ENCODE peak calls at places on chromosome 11, in nine cellular contexts. One of them, this sample, is unnamed.

GRCh38 chr11:45457649-45458048 is 171.5 kb upstream of the SYT13 start:
- DNase-seq in Calu3: no peak
- DNase-seq in CD4-positive, alpha-beta T cell: no peak
- DNase-seq in T-helper 2 cell: no peak
- DNase-seq in activated T-cell treated with anti-CD3 and anti-CD28 coated beads for 4 hours: no peak
- DNase-seq in kidney: no peak
- DNase-seq in stimulated activated CD8-positive, alpha-beta memory T cell treated with anti-CD3 and anti-CD28 coated beads, Interleukin-4, amount 100 ng/mL, for 4 hours: no peak
- DNase-seq in activated gamma-delta T cell treated with Interleukin-2 at 50 U/mL for 16 hours: no peak
- DNase-seq in activated CD4-positive, alpha-beta T cell treated with anti-CD3 and anti-CD28 coated beads for 24 hours: no peak
- DNase-seq in this sample: peak; percentile 86

GRCh38 chr11:129375731-129376657 is at the start of gene BARX2:
- DNase-seq in Calu3: no peak
- DNase-seq in CD4-positive, alpha-beta T cell: no peak
- DNase-seq in activated CD4-positive, alpha-beta T cell treated with anti-CD3 and anti-CD28 coated beads for 24 hours: peak; percentile 4
- DNase-seq in activated T-cell treated with anti-CD3 and anti-CD28 coated beads for 4 hours: no peak
- DNase-seq in activated gamma-delta T cell treated with Interleukin-2 at 50 U/mL for 16 hours: no peak
- DNase-seq in stimulated activated CD8-positive, alpha-beta memory T cell treated with anti-CD3 and anti-CD28 coated beads, Interleukin-4, amount 100 ng/mL, for 4 hours: no peak
- DNase-seq in T-helper 2 cell: no peak
- DNase-seq in kidney: peak; percentile 80
- DNase-seq in this sample: peak; percentile 48

GRCh38 chr11:130945945-130946344 is 29.7 kb upstream of the SNX19 start:
- DNase-seq in kidney: no peak
- DNase-seq in activated T-cell treated with anti-CD3 and anti-CD28 coated beads for 4 hours: no peak
- DNase-seq in stimulated activated CD8-positive, alpha-beta memory T cell treated with anti-CD3 and anti-CD28 coated beads, Interleukin-4, amount 100 ng/mL, for 4 hours: no peak
- DNase-seq in CD4-positive, alpha-beta T cell: no peak
- DNase-seq in activated gamma-delta T cell treated with Interleukin-2 at 50 U/mL for 16 hours: no peak
- DNase-seq in T-helper 2 cell: no peak
- DNase-seq in Calu3: no peak
- DNase-seq in activated CD4-positive, alpha-beta T cell treated with anti-CD3 and anti-CD28 coated beads for 24 hours: no peak
- DNase-seq in this sample: peak; percentile 75

GRCh38 chr11:68412593-68413475 is 47.7 kb upstream of the PPP6R3 start:
- DNase-seq in Calu3: no peak
- DNase-seq in stimulated activated CD8-positive, alpha-beta memory T cell treated with anti-CD3 and anti-CD28 coated beads, Interleukin-4, amount 100 ng/mL, for 4 hours: no peak
- DNase-seq in T-helper 2 cell: no peak
- DNase-seq in kidney: no peak
- DNase-seq in activated T-cell treated with anti-CD3 and anti-CD28 coated beads for 4 hours: no peak
- DNase-seq in CD4-positive, alpha-beta T cell: no peak
- DNase-seq in activated gamma-delta T cell treated with Interleukin-2 at 50 U/mL for 16 hours: no peak
- DNase-seq in activated CD4-positive, alpha-beta T cell treated with anti-CD3 and anti-CD28 coated beads for 24 hours: no peak
- DNase-seq in this sample: no peak

GRCh38 chr11:70712471-70712870 is 314.1 kb downstream of the CTTN start:
- DNase-seq in activated CD4-positive, alpha-beta T cell treated with anti-CD3 and anti-CD28 coated beads for 24 hours: no peak
- DNase-seq in CD4-positive, alpha-beta T cell: no peak
- DNase-seq in T-helper 2 cell: no peak
- DNase-seq in activated T-cell treated with anti-CD3 and anti-CD28 coated beads for 4 hours: no peak
- DNase-seq in kidney: peak; percentile 73
- DNase-seq in Calu3: no peak
- DNase-seq in activated gamma-delta T cell treated with Interleukin-2 at 50 U/mL for 16 hours: no peak
- DNase-seq in stimulated activated CD8-positive, alpha-beta memory T cell treated with anti-CD3 and anti-CD28 coated beads, Interleukin-4, amount 100 ng/mL, for 4 hours: no peak
- DNase-seq in this sample: peak; percentile 14

GRCh38 chr11:2742611-2743426 is 43.0 kb upstream of the KCNQ1OT1 start:
- DNase-seq in stimulated activated CD8-positive, alpha-beta memory T cell treated with anti-CD3 and anti-CD28 coated beads, Interleukin-4, amount 100 ng/mL, for 4 hours: no peak
- DNase-seq in CD4-positive, alpha-beta T cell: no peak
- DNase-seq in T-helper 2 cell: no peak
- DNase-seq in activated gamma-delta T cell treated with Interleukin-2 at 50 U/mL for 16 hours: no peak
- DNase-seq in activated CD4-positive, alpha-beta T cell treated with anti-CD3 and anti-CD28 coated beads for 24 hours: no peak
- DNase-seq in kidney: peak; percentile 45
- DNase-seq in Calu3: no peak
- DNase-seq in activated T-cell treated with anti-CD3 and anti-CD28 coated beads for 4 hours: no peak
- DNase-seq in this sample: no peak

GRCh38 chr11:103619480-103619879 is 417.0 kb upstream of the DDI1 start:
- DNase-seq in activated T-cell treated with anti-CD3 and anti-CD28 coated beads for 4 hours: no peak
- DNase-seq in T-helper 2 cell: no peak
- DNase-seq in stimulated activated CD8-positive, alpha-beta memory T cell treated with anti-CD3 and anti-CD28 coated beads, Interleukin-4, amount 100 ng/mL, for 4 hours: no peak
- DNase-seq in kidney: no peak
- DNase-seq in activated gamma-delta T cell treated with Interleukin-2 at 50 U/mL for 16 hours: no peak
- DNase-seq in CD4-positive, alpha-beta T cell: no peak
- DNase-seq in Calu3: peak; percentile 13
- DNase-seq in activated CD4-positive, alpha-beta T cell treated with anti-CD3 and anti-CD28 coated beads for 24 hours: no peak
- DNase-seq in this sample: no peak

GRCh38 chr11:116960916-116961315 is 123.5 kb upstream of the APOA1 start:
- DNase-seq in activated CD4-positive, alpha-beta T cell treated with anti-CD3 and anti-CD28 coated beads for 24 hours: no peak
- DNase-seq in stimulated activated CD8-positive, alpha-beta memory T cell treated with anti-CD3 and anti-CD28 coated beads, Interleukin-4, amount 100 ng/mL, for 4 hours: no peak
- DNase-seq in Calu3: no peak
- DNase-seq in activated T-cell treated with anti-CD3 and anti-CD28 coated beads for 4 hours: no peak
- DNase-seq in T-helper 2 cell: no peak
- DNase-seq in activated gamma-delta T cell treated with Interleukin-2 at 50 U/mL for 16 hours: no peak
- DNase-seq in CD4-positive, alpha-beta T cell: no peak
- DNase-seq in kidney: no peak
- DNase-seq in this sample: peak; percentile 72

GRCh38 chr11:16982256-16982671 is 31.9 kb downstream of the PLEKHA7 start:
- DNase-seq in stimulated activated CD8-positive, alpha-beta memory T cell treated with anti-CD3 and anti-CD28 coated beads, Interleukin-4, amount 100 ng/mL, for 4 hours: no peak
- DNase-seq in CD4-positive, alpha-beta T cell: no peak
- DNase-seq in activated T-cell treated with anti-CD3 and anti-CD28 coated beads for 4 hours: no peak
- DNase-seq in activated gamma-delta T cell treated with Interleukin-2 at 50 U/mL for 16 hours: no peak
- DNase-seq in kidney: no peak
- DNase-seq in activated CD4-positive, alpha-beta T cell treated with anti-CD3 and anti-CD28 coated beads for 24 hours: no peak
- DNase-seq in T-helper 2 cell: no peak
- DNase-seq in Calu3: peak; percentile 55
- DNase-seq in this sample: no peak

GRCh38 chr11:58591659-58592058 is 12.8 kb downstream of the ZFP91 start:
- DNase-seq in CD4-positive, alpha-beta T cell: no peak
- DNase-seq in kidney: no peak
- DNase-seq in activated T-cell treated with anti-CD3 and anti-CD28 coated beads for 4 hours: no peak
- DNase-seq in Calu3: no peak
- DNase-seq in activated CD4-positive, alpha-beta T cell treated with anti-CD3 and anti-CD28 coated beads for 24 hours: no peak
- DNase-seq in activated gamma-delta T cell treated with Interleukin-2 at 50 U/mL for 16 hours: no peak
- DNase-seq in T-helper 2 cell: no peak
- DNase-seq in stimulated activated CD8-positive, alpha-beta memory T cell treated with anti-CD3 and anti-CD28 coated beads, Interleukin-4, amount 100 ng/mL, for 4 hours: no peak
- DNase-seq in this sample: no peak

GRCh38 chr11:92870241-92870826 is 99.1 kb upstream of the MTNR1B start:
- DNase-seq in stimulated activated CD8-positive, alpha-beta memory T cell treated with anti-CD3 and anti-CD28 coated beads, Interleukin-4, amount 100 ng/mL, for 4 hours: no peak
- DNase-seq in activated gamma-delta T cell treated with Interleukin-2 at 50 U/mL for 16 hours: no peak
- DNase-seq in Calu3: no peak
- DNase-seq in activated T-cell treated with anti-CD3 and anti-CD28 coated beads for 4 hours: no peak
- DNase-seq in T-helper 2 cell: no peak
- DNase-seq in CD4-positive, alpha-beta T cell: no peak
- DNase-seq in kidney: no peak
- DNase-seq in activated CD4-positive, alpha-beta T cell treated with anti-CD3 and anti-CD28 coated beads for 24 hours: no peak
- DNase-seq in this sample: no peak

GRCh38 chr11:131868769-131869482 is 498.5 kb downstream of the NTM start:
- DNase-seq in activated T-cell treated with anti-CD3 and anti-CD28 coated beads for 4 hours: no peak
- DNase-seq in T-helper 2 cell: no peak
- DNase-seq in Calu3: no peak
- DNase-seq in activated CD4-positive, alpha-beta T cell treated with anti-CD3 and anti-CD28 coated beads for 24 hours: no peak
- DNase-seq in stimulated activated CD8-positive, alpha-beta memory T cell treated with anti-CD3 and anti-CD28 coated beads, Interleukin-4, amount 100 ng/mL, for 4 hours: no peak
- DNase-seq in activated gamma-delta T cell treated with Interleukin-2 at 50 U/mL for 16 hours: no peak
- DNase-seq in kidney: no peak
- DNase-seq in CD4-positive, alpha-beta T cell: no peak
- DNase-seq in this sample: no peak

GRCh38 chr11:76861490-76861953 is 804 bp downstream of the ACER3 start:
- DNase-seq in activated CD4-positive, alpha-beta T cell treated with anti-CD3 and anti-CD28 coated beads for 24 hours: no peak
- DNase-seq in activated gamma-delta T cell treated with Interleukin-2 at 50 U/mL for 16 hours: no peak
- DNase-seq in Calu3: no peak
- DNase-seq in activated T-cell treated with anti-CD3 and anti-CD28 coated beads for 4 hours: no peak
- DNase-seq in kidney: no peak
- DNase-seq in T-helper 2 cell: no peak
- DNase-seq in stimulated activated CD8-positive, alpha-beta memory T cell treated with anti-CD3 and anti-CD28 coated beads, Interleukin-4, amount 100 ng/mL, for 4 hours: no peak
- DNase-seq in CD4-positive, alpha-beta T cell: no peak
- DNase-seq in this sample: no peak

GRCh38 chr11:110818032-110818687 is 105.9 kb upstream of the ARHGAP20 start:
- DNase-seq in activated T-cell treated with anti-CD3 and anti-CD28 coated beads for 4 hours: no peak
- DNase-seq in CD4-positive, alpha-beta T cell: no peak
- DNase-seq in kidney: no peak
- DNase-seq in activated CD4-positive, alpha-beta T cell treated with anti-CD3 and anti-CD28 coated beads for 24 hours: no peak
- DNase-seq in Calu3: no peak
- DNase-seq in activated gamma-delta T cell treated with Interleukin-2 at 50 U/mL for 16 hours: no peak
- DNase-seq in stimulated activated CD8-positive, alpha-beta memory T cell treated with anti-CD3 and anti-CD28 coated beads, Interleukin-4, amount 100 ng/mL, for 4 hours: no peak
- DNase-seq in T-helper 2 cell: no peak
- DNase-seq in this sample: peak; percentile 30

GRCh38 chr11:6572215-6572614 is 31.2 kb downstream of the RRP8 start:
- DNase-seq in activated CD4-positive, alpha-beta T cell treated with anti-CD3 and anti-CD28 coated beads for 24 hours: no peak
- DNase-seq in kidney: no peak
- DNase-seq in CD4-positive, alpha-beta T cell: no peak
- DNase-seq in activated gamma-delta T cell treated with Interleukin-2 at 50 U/mL for 16 hours: no peak
- DNase-seq in T-helper 2 cell: no peak
- DNase-seq in Calu3: no peak
- DNase-seq in activated T-cell treated with anti-CD3 and anti-CD28 coated beads for 4 hours: no peak
- DNase-seq in stimulated activated CD8-positive, alpha-beta memory T cell treated with anti-CD3 and anti-CD28 coated beads, Interleukin-4, amount 100 ng/mL, for 4 hours: no peak
- DNase-seq in this sample: peak; percentile 75

GRCh38 chr11:660281-660680 is 23.2 kb downstream of the DRD4 start:
- DNase-seq in T-helper 2 cell: no peak
- DNase-seq in Calu3: no peak
- DNase-seq in activated T-cell treated with anti-CD3 and anti-CD28 coated beads for 4 hours: no peak
- DNase-seq in CD4-positive, alpha-beta T cell: no peak
- DNase-seq in activated CD4-positive, alpha-beta T cell treated with anti-CD3 and anti-CD28 coated beads for 24 hours: no peak
- DNase-seq in activated gamma-delta T cell treated with Interleukin-2 at 50 U/mL for 16 hours: no peak
- DNase-seq in stimulated activated CD8-positive, alpha-beta memory T cell treated with anti-CD3 and anti-CD28 coated beads, Interleukin-4, amount 100 ng/mL, for 4 hours: no peak
- DNase-seq in kidney: no peak
- DNase-seq in this sample: no peak

GRCh38 chr11:43802509-43802908 is 78.1 kb upstream of the ALKBH3 start:
- DNase-seq in Calu3: no peak
- DNase-seq in activated CD4-positive, alpha-beta T cell treated with anti-CD3 and anti-CD28 coated beads for 24 hours: no peak
- DNase-seq in activated gamma-delta T cell treated with Interleukin-2 at 50 U/mL for 16 hours: no peak
- DNase-seq in stimulated activated CD8-positive, alpha-beta memory T cell treated with anti-CD3 and anti-CD28 coated beads, Interleukin-4, amount 100 ng/mL, for 4 hours: no peak
- DNase-seq in T-helper 2 cell: no peak
- DNase-seq in CD4-positive, alpha-beta T cell: no peak
- DNase-seq in kidney: no peak
- DNase-seq in activated T-cell treated with anti-CD3 and anti-CD28 coated beads for 4 hours: no peak
- DNase-seq in this sample: no peak

GRCh38 chr11:43931717-43932039 is 10.8 kb upstream of the C11orf96 start:
- DNase-seq in CD4-positive, alpha-beta T cell: no peak
- DNase-seq in Calu3: no peak
- DNase-seq in stimulated activated CD8-positive, alpha-beta memory T cell treated with anti-CD3 and anti-CD28 coated beads, Interleukin-4, amount 100 ng/mL, for 4 hours: no peak
- DNase-seq in activated gamma-delta T cell treated with Interleukin-2 at 50 U/mL for 16 hours: no peak
- DNase-seq in T-helper 2 cell: no peak
- DNase-seq in activated T-cell treated with anti-CD3 and anti-CD28 coated beads for 4 hours: no peak
- DNase-seq in kidney: no peak
- DNase-seq in activated CD4-positive, alpha-beta T cell treated with anti-CD3 and anti-CD28 coated beads for 24 hours: no peak
- DNase-seq in this sample: no peak

GRCh38 chr11:64759722-64760719 is at the start of gene PYGM:
- DNase-seq in T-helper 2 cell: no peak
- DNase-seq in kidney: peak; percentile 96
- DNase-seq in stimulated activated CD8-positive, alpha-beta memory T cell treated with anti-CD3 and anti-CD28 coated beads, Interleukin-4, amount 100 ng/mL, for 4 hours: no peak
- DNase-seq in activated CD4-positive, alpha-beta T cell treated with anti-CD3 and anti-CD28 coated beads for 24 hours: no peak
- DNase-seq in activated gamma-delta T cell treated with Interleukin-2 at 50 U/mL for 16 hours: no peak
- DNase-seq in activated T-cell treated with anti-CD3 and anti-CD28 coated beads for 4 hours: no peak
- DNase-seq in CD4-positive, alpha-beta T cell: no peak
- DNase-seq in Calu3: no peak
- DNase-seq in this sample: no peak

GRCh38 chr11:96161271-96162089 is 181.5 kb downstream of the MAML2 start:
- DNase-seq in activated CD4-positive, alpha-beta T cell treated with anti-CD3 and anti-CD28 coated beads for 24 hours: no peak
- DNase-seq in stimulated activated CD8-positive, alpha-beta memory T cell treated with anti-CD3 and anti-CD28 coated beads, Interleukin-4, amount 100 ng/mL, for 4 hours: no peak
- DNase-seq in activated T-cell treated with anti-CD3 and anti-CD28 coated beads for 4 hours: no peak
- DNase-seq in Calu3: no peak
- DNase-seq in T-helper 2 cell: no peak
- DNase-seq in kidney: no peak
- DNase-seq in activated gamma-delta T cell treated with Interleukin-2 at 50 U/mL for 16 hours: no peak
- DNase-seq in CD4-positive, alpha-beta T cell: no peak
- DNase-seq in this sample: peak; percentile 39

GRCh38 chr11:123452799-123453198 is 22.7 kb downstream of the GRAMD1B start:
- DNase-seq in kidney: no peak
- DNase-seq in CD4-positive, alpha-beta T cell: no peak
- DNase-seq in activated T-cell treated with anti-CD3 and anti-CD28 coated beads for 4 hours: no peak
- DNase-seq in activated gamma-delta T cell treated with Interleukin-2 at 50 U/mL for 16 hours: no peak
- DNase-seq in activated CD4-positive, alpha-beta T cell treated with anti-CD3 and anti-CD28 coated beads for 24 hours: no peak
- DNase-seq in T-helper 2 cell: no peak
- DNase-seq in Calu3: no peak
- DNase-seq in stimulated activated CD8-positive, alpha-beta memory T cell treated with anti-CD3 and anti-CD28 coated beads, Interleukin-4, amount 100 ng/mL, for 4 hours: no peak
- DNase-seq in this sample: no peak

GRCh38 chr11:114165326-114166230 is 106.1 kb downstream of the ZBTB16 start:
- DNase-seq in activated T-cell treated with anti-CD3 and anti-CD28 coated beads for 4 hours: no peak
- DNase-seq in activated CD4-positive, alpha-beta T cell treated with anti-CD3 and anti-CD28 coated beads for 24 hours: no peak
- DNase-seq in stimulated activated CD8-positive, alpha-beta memory T cell treated with anti-CD3 and anti-CD28 coated beads, Interleukin-4, amount 100 ng/mL, for 4 hours: no peak
- DNase-seq in activated gamma-delta T cell treated with Interleukin-2 at 50 U/mL for 16 hours: no peak
- DNase-seq in T-helper 2 cell: no peak
- DNase-seq in Calu3: no peak
- DNase-seq in CD4-positive, alpha-beta T cell: no peak
- DNase-seq in kidney: no peak
- DNase-seq in this sample: no peak

GRCh38 chr11:24781288-24781687 is 284.4 kb downstream of the LUZP2 start:
- DNase-seq in stimulated activated CD8-positive, alpha-beta memory T cell treated with anti-CD3 and anti-CD28 coated beads, Interleukin-4, amount 100 ng/mL, for 4 hours: no peak
- DNase-seq in activated CD4-positive, alpha-beta T cell treated with anti-CD3 and anti-CD28 coated beads for 24 hours: no peak
- DNase-seq in activated gamma-delta T cell treated with Interleukin-2 at 50 U/mL for 16 hours: no peak
- DNase-seq in T-helper 2 cell: no peak
- DNase-seq in CD4-positive, alpha-beta T cell: no peak
- DNase-seq in kidney: no peak
- DNase-seq in Calu3: no peak
- DNase-seq in activated T-cell treated with anti-CD3 and anti-CD28 coated beads for 4 hours: no peak
- DNase-seq in this sample: no peak

GRCh38 chr11:75285776-75286360 is 45.3 kb downstream of the TPBGL start:
- DNase-seq in CD4-positive, alpha-beta T cell: no peak
- DNase-seq in activated CD4-positive, alpha-beta T cell treated with anti-CD3 and anti-CD28 coated beads for 24 hours: no peak
- DNase-seq in activated gamma-delta T cell treated with Interleukin-2 at 50 U/mL for 16 hours: no peak
- DNase-seq in stimulated activated CD8-positive, alpha-beta memory T cell treated with anti-CD3 and anti-CD28 coated beads, Interleukin-4, amount 100 ng/mL, for 4 hours: no peak
- DNase-seq in activated T-cell treated with anti-CD3 and anti-CD28 coated beads for 4 hours: no peak
- DNase-seq in kidney: peak; percentile 56
- DNase-seq in Calu3: no peak
- DNase-seq in T-helper 2 cell: no peak
- DNase-seq in this sample: no peak

GRCh38 chr11:2990617-2991476 is 1.3 kb downstream of the NAP1L4 start:
- DNase-seq in kidney: no peak
- DNase-seq in activated CD4-positive, alpha-beta T cell treated with anti-CD3 and anti-CD28 coated beads for 24 hours: no peak
- DNase-seq in Calu3: peak; percentile 21
- DNase-seq in activated T-cell treated with anti-CD3 and anti-CD28 coated beads for 4 hours: no peak
- DNase-seq in stimulated activated CD8-positive, alpha-beta memory T cell treated with anti-CD3 and anti-CD28 coated beads, Interleukin-4, amount 100 ng/mL, for 4 hours: no peak
- DNase-seq in activated gamma-delta T cell treated with Interleukin-2 at 50 U/mL for 16 hours: peak; percentile 27
- DNase-seq in T-helper 2 cell: no peak
- DNase-seq in CD4-positive, alpha-beta T cell: peak; percentile 31
- DNase-seq in this sample: peak; percentile 41

GRCh38 chr11:68978931-68979591 is 1.7 kb downstream of the MRGPRD start:
- DNase-seq in activated gamma-delta T cell treated with Interleukin-2 at 50 U/mL for 16 hours: no peak
- DNase-seq in kidney: peak; percentile 64
- DNase-seq in T-helper 2 cell: no peak
- DNase-seq in activated CD4-positive, alpha-beta T cell treated with anti-CD3 and anti-CD28 coated beads for 24 hours: no peak
- DNase-seq in CD4-positive, alpha-beta T cell: no peak
- DNase-seq in activated T-cell treated with anti-CD3 and anti-CD28 coated beads for 4 hours: no peak
- DNase-seq in Calu3: no peak
- DNase-seq in stimulated activated CD8-positive, alpha-beta memory T cell treated with anti-CD3 and anti-CD28 coated beads, Interleukin-4, amount 100 ng/mL, for 4 hours: no peak
- DNase-seq in this sample: no peak

GRCh38 chr11:2521081-2521480 is 76.3 kb downstream of the KCNQ1 start:
- DNase-seq in Calu3: no peak
- DNase-seq in T-helper 2 cell: no peak
- DNase-seq in kidney: peak; percentile 56
- DNase-seq in activated CD4-positive, alpha-beta T cell treated with anti-CD3 and anti-CD28 coated beads for 24 hours: no peak
- DNase-seq in CD4-positive, alpha-beta T cell: no peak
- DNase-seq in activated T-cell treated with anti-CD3 and anti-CD28 coated beads for 4 hours: no peak
- DNase-seq in stimulated activated CD8-positive, alpha-beta memory T cell treated with anti-CD3 and anti-CD28 coated beads, Interleukin-4, amount 100 ng/mL, for 4 hours: no peak
- DNase-seq in activated gamma-delta T cell treated with Interleukin-2 at 50 U/mL for 16 hours: no peak
- DNase-seq in this sample: no peak

GRCh38 chr11:9527481-9528140 is 45.9 kb upstream of the WEE1 start:
- DNase-seq in kidney: no peak
- DNase-seq in Calu3: no peak
- DNase-seq in CD4-positive, alpha-beta T cell: no peak
- DNase-seq in activated CD4-positive, alpha-beta T cell treated with anti-CD3 and anti-CD28 coated beads for 24 hours: no peak
- DNase-seq in T-helper 2 cell: no peak
- DNase-seq in stimulated activated CD8-positive, alpha-beta memory T cell treated with anti-CD3 and anti-CD28 coated beads, Interleukin-4, amount 100 ng/mL, for 4 hours: no peak
- DNase-seq in activated gamma-delta T cell treated with Interleukin-2 at 50 U/mL for 16 hours: no peak
- DNase-seq in activated T-cell treated with anti-CD3 and anti-CD28 coated beads for 4 hours: no peak
- DNase-seq in this sample: peak; percentile 58

GRCh38 chr11:46850829-46851380 is 4.8 kb upstream of the CKAP5 start:
- DNase-seq in kidney: no peak
- DNase-seq in activated CD4-positive, alpha-beta T cell treated with anti-CD3 and anti-CD28 coated beads for 24 hours: no peak
- DNase-seq in stimulated activated CD8-positive, alpha-beta memory T cell treated with anti-CD3 and anti-CD28 coated beads, Interleukin-4, amount 100 ng/mL, for 4 hours: no peak
- DNase-seq in CD4-positive, alpha-beta T cell: no peak
- DNase-seq in Calu3: no peak
- DNase-seq in activated gamma-delta T cell treated with Interleukin-2 at 50 U/mL for 16 hours: no peak
- DNase-seq in T-helper 2 cell: no peak
- DNase-seq in activated T-cell treated with anti-CD3 and anti-CD28 coated beads for 4 hours: no peak
- DNase-seq in this sample: no peak

GRCh38 chr11:16787035-16787744 is 48.7 kb downstream of the C11orf58 start:
- DNase-seq in T-helper 2 cell: no peak
- DNase-seq in activated gamma-delta T cell treated with Interleukin-2 at 50 U/mL for 16 hours: no peak
- DNase-seq in Calu3: no peak
- DNase-seq in kidney: no peak
- DNase-seq in activated T-cell treated with anti-CD3 and anti-CD28 coated beads for 4 hours: no peak
- DNase-seq in stimulated activated CD8-positive, alpha-beta memory T cell treated with anti-CD3 and anti-CD28 coated beads, Interleukin-4, amount 100 ng/mL, for 4 hours: no peak
- DNase-seq in CD4-positive, alpha-beta T cell: no peak
- DNase-seq in activated CD4-positive, alpha-beta T cell treated with anti-CD3 and anti-CD28 coated beads for 24 hours: no peak
- DNase-seq in this sample: no peak

GRCh38 chr11:77661670-77662069 is 24.1 kb upstream of the CLNS1A start:
- DNase-seq in activated T-cell treated with anti-CD3 and anti-CD28 coated beads for 4 hours: no peak
- DNase-seq in stimulated activated CD8-positive, alpha-beta memory T cell treated with anti-CD3 and anti-CD28 coated beads, Interleukin-4, amount 100 ng/mL, for 4 hours: no peak
- DNase-seq in Calu3: no peak
- DNase-seq in CD4-positive, alpha-beta T cell: no peak
- DNase-seq in kidney: no peak
- DNase-seq in activated CD4-positive, alpha-beta T cell treated with anti-CD3 and anti-CD28 coated beads for 24 hours: no peak
- DNase-seq in activated gamma-delta T cell treated with Interleukin-2 at 50 U/mL for 16 hours: no peak
- DNase-seq in T-helper 2 cell: no peak
- DNase-seq in this sample: no peak

This sample was measured in adipocyte.